ENCODE peak calls at places on chromosomes 16 and 17, in nine cellular contexts. I is fibroblast of lung, J is K562, M is pancreas, B is A549, T is hepatocyte, O is cardiac muscle cell, L is tibial artery, A is mammary epithelial cell. C is an unnamed sample.

GRCh38 chr16:85137323-85138072 is 25.2 kb upstream of the CIBAR2 start:
- DNase-seq in J (no peak), L (peak; percentile 94), T (peak; percentile 92), O (peak; percentile 98), A (no peak), M (peak; percentile 92), B (no peak), I (peak; percentile 96), C (no peak)

GRCh38 chr17:81332949-81333570 is 38.0 kb upstream of the SLC38A10 start:
- DNase-seq in L (no peak), A (no peak), I (no peak), T (no peak), O (no peak), J (no peak), M (no peak), B (no peak), C (no peak)

GRCh38 chr17:48612854-48613691 is 2.0 kb downstream of the HOXB8 start:
- DNase-seq in I (peak; percentile 60), A (peak; percentile 34), B (peak; percentile 84), J (no peak), T (peak; percentile 61), M (no peak), O (no peak), L (no peak), C (peak; percentile 65)

GRCh38 chr16:17194190-17194780 is 276.5 kb downstream of the XYLT1 start:
- DNase-seq in M (peak; percentile 63), J (peak; percentile 58), L (peak; percentile 41), O (peak; percentile 13), B (no peak), A (no peak), T (peak; percentile 52), I (peak; percentile 30), C (peak; percentile 60)

GRCh38 chr17:69761011-69761410 is 314.0 kb upstream of the KCNJ16 start:
- DNase-seq in J (no peak), L (no peak), B (no peak), A (peak; percentile 19), T (no peak), M (no peak), I (no peak), O (no peak), C (no peak)

GRCh38 chr16:17313085-17313611 is 157.6 kb downstream of the XYLT1 start:
- DNase-seq in L (peak; percentile 47), A (peak; percentile 35), B (no peak), M (peak; percentile 33), I (peak; percentile 17), J (no peak), T (peak; percentile 78), O (peak; percentile 12), C (no peak)

GRCh38 chr17:68197091-68197996 is 50.5 kb upstream of the AMZ2 start:
- DNase-seq in M (no peak), T (peak; percentile 25), I (no peak), B (peak; percentile 47), L (no peak), J (peak; percentile 17), A (no peak), O (no peak), C (peak; percentile 55)

GRCh38 chr17:40606548-40607353 is 40.9 kb downstream of the SMARCE1 start:
- DNase-seq in A (no peak), O (no peak), B (no peak), I (no peak), L (no peak), M (no peak), T (no peak), J (no peak), C (no peak)

GRCh38 chr16:12661656-12662172 is 142.0 kb downstream of the CPPED1 start:
- DNase-seq in L (no peak), A (peak; percentile 11), B (no peak), O (peak; percentile 21), M (no peak), J (peak; percentile 42), T (peak; percentile 76), I (peak; percentile 23), C (peak; percentile 89)

GRCh38 chr17:57458718-57459285 is 202.5 kb downstream of the MSI2 start:
- DNase-seq in M (no peak), A (no peak), L (no peak), I (no peak), J (no peak), O (no peak), T (no peak), B (no peak), C (no peak)

GRCh38 chr16:22671301-22672076 is 142.5 kb upstream of the HS3ST2 start:
- DNase-seq in A (no peak), B (no peak), T (no peak), J (no peak), L (no peak), O (peak; percentile 16), M (no peak), I (peak; percentile 38), C (no peak)

GRCh38 chr17:68318103-68318991 is 27.1 kb downstream of the ARSG start:
- DNase-seq in M (peak; percentile 66), A (peak; percentile 48), B (peak; percentile 43), J (no peak), O (peak; percentile 55), I (peak; percentile 18), L (no peak), T (peak; percentile 47), C (no peak)

GRCh38 chr16:30030841-30031413 is at the start of gene TLCD3B:
- DNase-seq in L (no peak), M (no peak), T (no peak), I (no peak), B (no peak), J (no peak), O (no peak), A (no peak), C (peak; percentile 88)

GRCh38 chr17:58232707-58233156 is 5.7 kb upstream of the LPO start:
- DNase-seq in L (no peak), I (peak; percentile 12), J (peak; percentile 57), M (no peak), B (no peak), T (no peak), A (peak; percentile 78), O (peak; percentile 88), C (peak; percentile 79)

GRCh38 chr16:84065536-84066132 is 23.0 kb upstream of the SLC38A8 start:
- DNase-seq in M (peak; percentile 58), I (peak; percentile 65), L (peak; percentile 55), T (peak; percentile 74), O (peak; percentile 69), B (peak; percentile 39), A (peak; percentile 44), J (peak; percentile 62), C (peak; percentile 46)

GRCh38 chr16:85601730-85602401 is 11.3 kb upstream of the GSE1 start:
- DNase-seq in J (peak; percentile 66), I (no peak), T (no peak), L (no peak), M (peak; percentile 53), O (no peak), A (no peak), B (no peak), C (no peak)

DNA sequence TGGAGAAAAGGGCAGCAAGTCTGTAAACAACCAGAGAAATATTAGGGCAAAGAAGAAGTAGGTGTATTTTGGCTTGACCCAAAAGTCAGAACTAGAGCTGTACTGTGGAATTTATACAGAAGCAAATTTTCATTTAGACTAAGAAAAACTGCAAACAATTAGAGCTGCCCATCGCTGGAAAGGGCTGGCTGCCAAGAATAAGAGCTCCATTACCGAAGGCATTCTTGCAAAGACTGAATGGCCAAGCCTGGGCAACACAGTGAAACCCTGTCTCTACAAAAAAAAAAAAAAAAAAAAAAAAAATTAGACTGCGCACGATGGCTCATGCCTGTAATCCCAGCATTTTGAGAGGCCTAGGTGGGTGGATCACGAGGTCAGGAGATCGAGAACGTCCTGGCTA is 53.9 kb upstream of the TMC5 start:
- DNase-seq in J (no peak), T (no peak), O (no peak), B (no peak), M (no peak), L (no peak), I (no peak), A (no peak), C (no peak)
- TF ChIP-seq CTCF in J (no peak), T (no peak), O (no peak), B (no peak), M (no peak), L (no peak), I (no peak), A (no peak), C (no peak)

GRCh38 chr16:77943770-77944169 is 78.6 kb upstream of the CLEC3A start:
- DNase-seq in B (no peak), I (no peak), L (no peak), M (no peak), A (no peak), O (no peak), J (no peak), T (no peak), C (no peak)

GRCh38 chr16:77946834-77947233 is 75.5 kb upstream of the CLEC3A start:
- DNase-seq in L (no peak), I (no peak), O (peak; percentile 3), B (no peak), A (no peak), J (peak; percentile 7), T (peak; percentile 23), M (no peak), C (peak; percentile 50)

GRCh38 chr16:77944631-77945030 is 77.7 kb upstream of the CLEC3A start:
- DNase-seq in L (no peak), J (no peak), M (no peak), T (no peak), O (no peak), I (no peak), B (no peak), A (no peak), C (peak; percentile 51)

GRCh38 chr16:77949445-77949844 is 72.9 kb upstream of the CLEC3A start:
- DNase-seq in L (no peak), A (no peak), I (no peak), J (no peak), B (no peak), O (no peak), T (no peak), M (no peak), C (no peak)

DNA sequence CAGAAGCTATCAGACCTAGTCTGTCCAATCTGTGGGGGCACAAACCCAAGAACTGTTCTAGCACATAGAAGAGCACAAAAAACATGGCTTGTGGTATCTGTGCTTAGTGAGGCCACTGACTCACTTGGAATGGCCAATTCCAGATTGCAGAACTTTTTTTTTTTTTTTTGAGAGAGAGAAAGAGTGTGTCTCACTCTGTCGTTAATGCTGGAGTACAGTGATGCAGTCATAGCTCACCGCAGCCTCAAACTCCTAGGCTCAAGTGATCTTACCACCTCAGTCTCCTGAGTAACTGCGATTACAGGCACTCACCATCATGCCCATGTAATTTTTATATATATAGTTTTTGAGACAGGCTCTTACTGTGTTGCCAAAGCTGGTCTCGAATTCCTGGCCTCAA is 77.2 kb upstream of the CLEC3A start:
- DNase-seq in A (no peak), M (no peak), T (no peak), I (no peak), O (no peak), L (no peak), J (no peak), B (no peak), C (no peak)
- H3K27ac ChIP-seq in A (no peak overlapping the region), M (no peak overlapping the region), T (no peak overlapping the region), I (no peak overlapping the region), O (no peak overlapping the region), L (no peak overlapping the region), J (no peak overlapping the region), B (no peak overlapping the region), C (no peak overlapping the region)

GRCh38 chr16:19443659-19444058 is 26.0 kb downstream of the TMC5 start:
- DNase-seq in J (no peak), A (no peak), B (no peak), O (no peak), M (no peak), I (no peak), L (no peak), T (no peak), C (no peak)
- TF ChIP-seq CTCF in J (no peak), A (no peak), B (no peak), O (no peak), M (no peak), I (no peak), L (no peak), T (no peak), C (no peak)

GRCh38 chr16:54739381-54739780 is 191.3 kb upstream of the IRX5 start:
- DNase-seq in A (no peak), O (no peak), B (no peak), L (no peak), M (no peak), J (no peak), I (no peak), T (no peak), C (no peak)
- H3K27ac ChIP-seq in A (no peak overlapping the region), O (no peak overlapping the region), B (no peak overlapping the region), L (no peak overlapping the region), M (no peak overlapping the region), J (no peak overlapping the region), I (no peak overlapping the region), T (no peak overlapping the region), C (no peak overlapping the region)